ENCODE peak calls at places on chromosomes 12 and 14, in four cellular contexts. One of them, this sample, is unnamed.

GRCh38 chr12:51860986-51861385 is 12.5 kb upstream of the FIGNL2 start:
- DNase-seq in GM12891: no peak
- DNase-seq in K562: no peak
- DNase-seq in GM12878: no peak
- DNase-seq in this sample: no peak

GRCh38 chr12:132282950-132283771 is 46.2 kb downstream of the GALNT9 start:
- DNase-seq in GM12891: no peak
- DNase-seq in K562: no peak
- DNase-seq in GM12878: no peak
- DNase-seq in this sample: no peak

GRCh38 chr12:70365398-70365647 is 767 bp upstream of the KCNMB4 start:
- DNase-seq in GM12878: no peak
- DNase-seq in K562: no peak
- DNase-seq in GM12891: no peak
- DNase-seq in this sample: no peak

GRCh38 chr14:102499401-102500189 is 10.0 kb downstream of the ANKRD9 start:
- DNase-seq in GM12878: no peak
- DNase-seq in GM12891: no peak
- DNase-seq in K562: no peak
- DNase-seq in this sample: peak

GRCh38 chr12:24356189-24356708 is 406.8 kb upstream of the SOX5 start:
- DNase-seq in K562: no peak
- DNase-seq in GM12891: no peak
- DNase-seq in GM12878: no peak
- DNase-seq in this sample: no peak

GRCh38 chr12:122471324-122472226 is 29.2 kb downstream of the ZCCHC8 start:
- DNase-seq in GM12891: peak
- DNase-seq in GM12878: no peak
- DNase-seq in K562: peak
- DNase-seq in this sample: no peak

GRCh38 chr14:94681300-94682060 is 69.3 kb downstream of the SERPINA3 start:
- DNase-seq in GM12891: peak
- DNase-seq in K562: peak
- DNase-seq in GM12878: no peak
- DNase-seq in this sample: no peak

GRCh38 chr12:129719426-129719825 is 184.4 kb downstream of the TMEM132D start:
- DNase-seq in GM12891: no peak
- DNase-seq in GM12878: no peak
- DNase-seq in K562: no peak
- DNase-seq in this sample: no peak

GRCh38 chr12:115351513-115352077 is 667.6 kb upstream of the TBX3 start:
- DNase-seq in K562: no peak
- DNase-seq in GM12878: no peak
- DNase-seq in GM12891: no peak
- DNase-seq in this sample: no peak

GRCh38 chr12:52280796-52281560 is 6.5 kb downstream of the KRT86 start:
- DNase-seq in GM12891: no peak
- DNase-seq in GM12878: no peak
- DNase-seq in K562: no peak
- DNase-seq in this sample: no peak

GRCh38 chr12:45355750-45356149 is 139.9 kb downstream of the ANO6 start:
- DNase-seq in GM12891: no peak
- DNase-seq in K562: peak
- DNase-seq in GM12878: no peak
- DNase-seq in this sample: no peak

GRCh38 chr12:57620936-57621496 is 9.8 kb downstream of the ARHGEF25 start:
- DNase-seq in GM12878: no peak
- DNase-seq in GM12891: no peak
- DNase-seq in K562: no peak
- DNase-seq in this sample: no peak

GRCh38 chr14:67963545-67963944 is 144.0 kb downstream of the RAD51B start:
- DNase-seq in GM12891: no peak
- DNase-seq in K562: no peak
- DNase-seq in GM12878: no peak
- DNase-seq in this sample: no peak

GRCh38 chr12:118544569-118544968 is 168.2 kb downstream of the SUDS3 start:
- DNase-seq in GM12891: no peak
- DNase-seq in GM12878: no peak
- DNase-seq in K562: peak
- DNase-seq in this sample: no peak

GRCh38 chr12:77575376-77575775 is 255.3 kb upstream of the NAV3 start:
- DNase-seq in GM12891: no peak
- DNase-seq in GM12878: no peak
- DNase-seq in K562: no peak
- DNase-seq in this sample: no peak

GRCh38 chr12:96465896-96466295 is 23.5 kb upstream of the CFAP54 start:
- DNase-seq in GM12891: no peak
- DNase-seq in GM12878: no peak
- DNase-seq in K562: no peak
- DNase-seq in this sample: no peak

GRCh38 chr12:70151993-70152392 is 91.2 kb upstream of the CNOT2 start:
- DNase-seq in GM12878: no peak
- DNase-seq in GM12891: no peak
- DNase-seq in K562: peak
- DNase-seq in this sample: no peak

GRCh38 chr14:52080817-52081755 is 12.2 kb upstream of the NID2 start:
- DNase-seq in K562: no peak
- DNase-seq in GM12891: no peak
- DNase-seq in GM12878: no peak
- DNase-seq in this sample: no peak

GRCh38 chr12:132444957-132445883 is 44.7 kb upstream of the FBRSL1 start:
- DNase-seq in GM12878: no peak
- DNase-seq in GM12891: peak
- DNase-seq in K562: no peak
- DNase-seq in this sample: peak

GRCh38 chr12:117596968-117597367 is 235.5 kb upstream of the NOS1 start:
- DNase-seq in GM12891: no peak
- DNase-seq in GM12878: no peak
- DNase-seq in K562: no peak
- DNase-seq in this sample: no peak

GRCh38 chr12:7729683-7730195 is 17.4 kb downstream of the CLEC4C start:
- DNase-seq in K562: no peak
- DNase-seq in GM12891: no peak
- DNase-seq in GM12878: no peak
- DNase-seq in this sample: no peak

DNA sequence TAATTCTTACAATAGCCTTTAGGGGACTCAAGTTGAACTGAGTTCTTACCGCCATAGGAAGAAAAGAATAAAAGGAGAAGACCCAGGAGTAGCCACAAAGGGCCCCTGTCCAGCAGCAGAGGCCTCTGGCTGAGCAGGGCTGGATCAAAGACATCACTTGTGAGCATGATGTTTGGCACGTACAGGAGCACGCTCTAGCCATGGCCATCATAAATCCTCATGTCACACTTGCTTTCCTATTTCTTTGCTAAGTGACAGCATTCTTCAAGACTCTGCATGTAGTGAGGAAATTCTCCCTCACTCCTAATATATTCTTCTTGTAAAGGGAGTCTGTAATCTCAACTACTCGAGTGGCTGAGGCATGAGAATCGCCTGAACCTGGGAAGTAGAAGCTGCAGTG is 15.7 kb downstream of the CLEC4C start:
- DNase-seq in K562: no peak
- DNase-seq in GM12878: no peak
- DNase-seq in GM12891: no peak
- DNase-seq in this sample: no peak
- TF ChIP-seq SPI1 in K562: no peak
- TF ChIP-seq SPI1 in GM12878: no peak
- TF ChIP-seq SPI1 in GM12891: no peak
- TF ChIP-seq SPI1 in this sample: no peak

GRCh38 chr12:124904306-124905098 is 9.9 kb downstream of the UBC start:
- DNase-seq in K562: peak
- DNase-seq in GM12891: no peak
- DNase-seq in GM12878: no peak
- DNase-seq in this sample: peak
- TF ChIP-seq SPI1 in K562: no peak
- TF ChIP-seq SPI1 in GM12891: no peak
- TF ChIP-seq SPI1 in GM12878: no peak
- TF ChIP-seq SPI1 in this sample: no peak

GRCh38 chr14:100664841-100665425 is 61.8 kb upstream of the DLK1 start:
- DNase-seq in GM12891: no peak
- DNase-seq in K562: no peak
- DNase-seq in GM12878: no peak
- DNase-seq in this sample: no peak
- TF ChIP-seq SPI1 in GM12891: no peak
- TF ChIP-seq SPI1 in K562: no peak
- TF ChIP-seq SPI1 in GM12878: no peak
- TF ChIP-seq SPI1 in this sample: no peak

GRCh38 chr14:78342879-78343278 is 172.7 kb downstream of the NRXN3 start:
- DNase-seq in GM12878: no peak
- DNase-seq in GM12891: no peak
- DNase-seq in K562: no peak
- DNase-seq in this sample: no peak

GRCh38 chr14:78340250-78340649 is 170.1 kb downstream of the NRXN3 start:
- DNase-seq in K562: no peak
- DNase-seq in GM12891: no peak
- DNase-seq in GM12878: no peak
- DNase-seq in this sample: no peak

GRCh38 chr14:78341827-78342389 is 171.7 kb downstream of the NRXN3 start:
- DNase-seq in K562: no peak
- DNase-seq in GM12891: no peak
- DNase-seq in GM12878: no peak
- DNase-seq in this sample: no peak

GRCh38 chr14:78345346-78345745 is 175.2 kb downstream of the NRXN3 start:
- DNase-seq in K562: no peak
- DNase-seq in GM12878: no peak
- DNase-seq in GM12891: no peak
- DNase-seq in this sample: no peak
- TF ChIP-seq SPI1 in K562: no peak
- TF ChIP-seq SPI1 in GM12878: no peak
- TF ChIP-seq SPI1 in GM12891: no peak
- TF ChIP-seq SPI1 in this sample: no peak

This sample was measured in HL-60.